ENCODE peak calls at places on chromosomes 4 and X, in eight cellular contexts. Z is epithelial cell of esophagus, N is fibroblast of mammary gland, C is PC-3, A is astrocyte of the spinal cord, R is heart right ventricle, I is fibroblast of pulmonary artery, B is bronchial epithelial cell. S is an unnamed sample.
A peak's percentile ranks its signal among the peaks of the same experiment; 100 is the strongest.

GRCh38 chr4:14524236-14524635 is 478.0 kb upstream of the CPEB2 start:
- DNase-seq in N (no peak), A (peak; percentile 47), B (no peak), C (no peak), I (no peak), R (no peak), Z (no peak), S (no peak)

GRCh38 chr4:151807220-151807619 is 46.4 kb upstream of the GATB start:
- DNase-seq in C (peak; percentile 14), Z (no peak), B (no peak), A (no peak), R (peak; percentile 62), N (no peak), I (peak; percentile 8), S (no peak)

GRCh38 chrX:10579018-10579752 is 41.2 kb downstream of the MID1 start:
- DNase-seq in N (peak; percentile 89), C (peak; percentile 78), A (peak; percentile 85), I (peak; percentile 81), R (no peak), B (peak; percentile 78), Z (peak; percentile 82), S (peak; percentile 69)

GRCh38 chrX:100895365-100896075 is 21.4 kb upstream of the NOX1 start:
- DNase-seq in A (peak; percentile 41), B (peak; percentile 94), C (peak; percentile 69), R (no peak), I (peak; percentile 57), Z (peak; percentile 95), N (peak; percentile 51), S (peak; percentile 62)

GRCh38 chrX:51421972-51422371 is 74.4 kb downstream of the NUDT11 start:
- DNase-seq in I (no peak), N (no peak), R (no peak), Z (no peak), A (no peak), B (peak; percentile 10), C (no peak), S (no peak)

GRCh38 chrX:28205905-28206304 is 224.7 kb upstream of the DCAF8L1 start:
- DNase-seq in Z (peak; percentile 47), B (peak; percentile 78), C (no peak), R (no peak), A (no peak), N (no peak), I (no peak), S (peak; percentile 10)

GRCh38 chrX:12013220-12013619 is 125.1 kb upstream of the FRMPD4 start:
- DNase-seq in B (peak; percentile 71), I (peak; percentile 44), C (peak; percentile 83), A (peak; percentile 66), R (no peak), Z (peak; percentile 61), N (peak; percentile 54), S (peak; percentile 66)

GRCh38 chrX:40607381-40607780 is 15.8 kb upstream of the MPC1L start:
- DNase-seq in R (no peak), A (no peak), C (no peak), B (no peak), N (no peak), I (no peak), Z (no peak), S (no peak)

GRCh38 chr4:8917321-8917811 is 45.7 kb upstream of the HMX1 start:
- DNase-seq in C (no peak), A (no peak), I (no peak), N (no peak), R (no peak), Z (no peak), B (no peak), S (no peak)

GRCh38 chr4:11543710-11544109 is 115.0 kb upstream of the HS3ST1 start:
- DNase-seq in Z (peak; percentile 62), A (peak; percentile 29), C (peak; percentile 73), I (peak; percentile 86), B (peak; percentile 92), R (no peak), N (peak; percentile 33), S (peak; percentile 28)

GRCh38 chr4:181479145-181479544 is 764.1 kb upstream of the TENM3 start:
- DNase-seq in A (no peak), Z (no peak), B (no peak), C (no peak), N (no peak), I (no peak), R (no peak), S (no peak)

GRCh38 chr4:118774989-118775388 is 60.9 kb downstream of the SEC24D start:
- DNase-seq in I (no peak), B (peak; percentile 51), Z (peak; percentile 38), A (peak; percentile 49), R (no peak), N (peak; percentile 39), C (peak; percentile 43), S (no peak)

GRCh38 chr4:74159397-74159709 is 1.4 kb downstream of the MTHFD2L start:
- DNase-seq in C (no peak), B (no peak), N (no peak), A (no peak), I (no peak), R (no peak), Z (no peak), S (no peak)

GRCh38 chr4:25345880-25346279 is 31.2 kb upstream of the ANAPC4 start:
- DNase-seq in B (no peak), R (no peak), A (peak; percentile 37), C (no peak), I (no peak), N (peak; percentile 30), Z (no peak), S (no peak)

GRCh38 chr4:43126595-43126994 is 234.1 kb downstream of the GRXCR1 start:
- DNase-seq in A (no peak), N (peak; percentile 2), C (no peak), I (no peak), B (peak; percentile 52), Z (peak; percentile 17), R (no peak), S (no peak)

GRCh38 chr4:114225462-114225861 is 246.0 kb upstream of the ARSJ start:
- DNase-seq in N (no peak), C (no peak), Z (no peak), A (no peak), I (no peak), B (no peak), R (no peak), S (no peak)

GRCh38 chrX:102659790-102660757 is 8.8 kb downstream of the GPRASP1 start:
- DNase-seq in C (no peak), R (peak; percentile 84), A (peak; percentile 71), B (peak; percentile 51), I (peak; percentile 73), N (peak; percentile 69), Z (peak; percentile 59), S (no peak)

GRCh38 chr4:148268835-148269234 is 173.4 kb downstream of the NR3C2 start:
- DNase-seq in N (no peak), Z (peak; percentile 4), A (no peak), B (no peak), I (no peak), C (no peak), R (no peak), S (no peak)

GRCh38 chrX:8738588-8739189 is 6.8 kb upstream of the ANOS1 start:
- DNase-seq in N (peak; percentile 45), B (no peak), A (peak; percentile 51), C (peak; percentile 74), Z (peak; percentile 49), I (peak; percentile 59), R (no peak), S (peak; percentile 52)

GRCh38 chr4:183658362-183659028 is 490 bp downstream of the RWDD4 start:
- DNase-seq in R (peak; percentile 38), I (peak; percentile 23), B (peak; percentile 13), Z (peak; percentile 29), C (peak; percentile 4), N (no peak), A (peak; percentile 17), S (peak; percentile 34)

GRCh38 chrX:19593684-19594083 is 78.4 kb upstream of the MAP3K15 start:
- DNase-seq in A (peak; percentile 54), Z (peak; percentile 53), B (peak; percentile 55), R (no peak), I (peak; percentile 68), N (peak; percentile 61), C (peak; percentile 56), S (peak; percentile 64)
- TF ChIP-seq CTCF in A (peak; percentile 41), Z (peak; percentile 50), B (peak; percentile 46), R (peak; percentile 19), I (peak; percentile 49), N (peak; percentile 55), C (peak; percentile 72), S (peak; percentile 57)

GRCh38 chrX:123477673-123478072 is 255.2 kb downstream of the THOC2 start:
- DNase-seq in R (no peak), Z (no peak), N (no peak), I (no peak), B (no peak), A (no peak), C (no peak), S (no peak)

GRCh38 chrX:123481908-123482873 is 250.7 kb downstream of the THOC2 start:
- DNase-seq in Z (peak; percentile 6), A (peak; percentile 27), N (peak; percentile 70), C (no peak), I (peak; percentile 58), B (peak; percentile 2), R (no peak), S (peak; percentile 24)

GRCh38 chrX:123475068-123475724 is 257.7 kb downstream of the THOC2 start:
- DNase-seq in B (peak; percentile 9), Z (peak; percentile 10), I (peak; percentile 10), R (no peak), N (peak; percentile 26), A (no peak), C (peak; percentile 5), S (peak; percentile 2)

GRCh38 chrX:123476636-123477219 is 256.1 kb downstream of the THOC2 start:
- DNase-seq in B (no peak), N (no peak), Z (no peak), C (no peak), I (no peak), A (no peak), R (no peak), S (no peak)
- TF ChIP-seq CTCF in B (no peak), N (no peak), Z (no peak), C (no peak), I (no peak), A (no peak), R (no peak), S (no peak)

DNA sequence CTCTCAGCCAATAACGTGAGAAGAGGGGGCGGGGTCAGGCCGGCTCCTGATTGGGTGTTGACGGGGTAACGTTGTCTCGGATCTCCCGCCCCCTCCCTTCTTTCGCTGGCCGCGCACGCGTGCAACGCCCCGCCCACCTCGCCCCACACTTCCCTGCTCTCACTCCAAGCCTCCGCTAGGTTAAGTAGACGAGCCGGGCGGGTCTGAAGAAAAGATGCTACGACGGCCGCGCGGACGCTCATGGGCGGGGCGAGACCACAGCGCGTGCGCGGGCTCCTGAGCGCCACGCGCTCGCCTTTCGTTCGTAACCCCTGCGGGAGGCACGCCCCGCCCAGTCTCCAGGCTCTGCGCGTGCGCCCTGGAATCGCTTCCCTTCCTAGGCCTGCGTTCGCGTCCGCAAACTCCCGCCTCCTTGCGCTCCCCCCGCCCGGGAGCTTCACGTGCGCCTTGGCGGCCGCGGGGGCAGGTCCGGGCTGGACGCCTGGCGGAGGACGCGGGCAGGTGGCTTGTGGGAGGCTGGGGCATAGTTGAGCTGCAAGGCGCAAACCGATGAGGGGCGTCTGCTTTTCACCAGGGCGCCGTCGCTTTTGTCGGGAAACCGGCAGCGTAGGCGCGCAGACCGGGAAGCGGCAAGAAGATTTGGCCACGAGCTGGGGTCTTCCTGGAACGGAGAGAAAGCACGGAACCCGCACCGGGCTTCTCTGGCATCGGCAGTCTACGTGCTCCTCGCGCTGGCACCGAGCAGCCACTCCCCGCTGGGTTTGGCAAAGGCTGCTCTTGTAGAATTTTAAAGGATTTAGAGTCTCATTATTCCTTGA is 467 bp upstream of the PGRMC2 start:
- DNase-seq in C (peak; percentile 94), R (peak; percentile 99), B (peak; percentile 94), I (peak; percentile 99), A (peak; percentile 100), N (peak; percentile 98), Z (peak; percentile 99), S (peak; percentile 99)
- TF ChIP-seq CTCF in C (no peak), R (no peak), B (peak; percentile 8), I (no peak), A (peak; percentile 3), N (no peak), Z (peak; percentile 19), S (no peak)

GRCh38 chr4:117691572-117692351 is 342.5 kb upstream of the NDST3 start:
- DNase-seq in Z (no peak), R (no peak), N (no peak), A (no peak), C (no peak), B (no peak), I (no peak), S (no peak)
- TF ChIP-seq CTCF in Z (no peak), R (no peak), N (no peak), A (no peak), C (no peak), B (no peak), I (no peak), S (no peak)